ENCODE peak calls at places on chromosomes 16 and 17, in ten cellular contexts. One of them, this sample, is unnamed.

GRCh38 chr17:1485748-1486376 is 6.6 kb downstream of the MYO1C start:
- DNase-seq in left ventricle myocardium superior: peak; percentile 85
- DNase-seq in NCI-H748 treated with DMSO at 0.1 percent for 48 hours: peak; percentile 14
- DNase-seq in iPS DF 19.7: no peak
- DNase-seq in neural crest cell: no peak
- DNase-seq in GM23248: peak; percentile 86
- DNase-seq in activated naive CD8-positive, alpha-beta T cell treated with anti-CD3 and anti-CD28 coated beads for 36 hours: peak; percentile 67
- DNase-seq in islet precursor cell: peak; percentile 84
- DNase-seq in activated CD4-positive, alpha-beta T cell treated with anti-CD3 and anti-CD28 coated beads, Interleukin-2, amount 50 U/mL, for 48 hours: peak; percentile 70
- DNase-seq in thoracic aorta: no peak
- DNase-seq in this sample: peak; percentile 88

GRCh38 chr17:38453951-38454421 is 25.7 kb downstream of the ARHGAP23 start:
- DNase-seq in left ventricle myocardium superior: peak; percentile 52
- DNase-seq in islet precursor cell: no peak
- DNase-seq in iPS DF 19.7: no peak
- DNase-seq in NCI-H748 treated with DMSO at 0.1 percent for 48 hours: no peak
- DNase-seq in thoracic aorta: no peak
- DNase-seq in activated naive CD8-positive, alpha-beta T cell treated with anti-CD3 and anti-CD28 coated beads for 36 hours: no peak
- DNase-seq in neural crest cell: no peak
- DNase-seq in activated CD4-positive, alpha-beta T cell treated with anti-CD3 and anti-CD28 coated beads, Interleukin-2, amount 50 U/mL, for 48 hours: no peak
- DNase-seq in GM23248: peak; percentile 62
- DNase-seq in this sample: no peak

GRCh38 chr17:55889271-55889670 is 138.4 kb downstream of the PCTP start:
- DNase-seq in activated CD4-positive, alpha-beta T cell treated with anti-CD3 and anti-CD28 coated beads, Interleukin-2, amount 50 U/mL, for 48 hours: no peak
- DNase-seq in NCI-H748 treated with DMSO at 0.1 percent for 48 hours: no peak
- DNase-seq in islet precursor cell: no peak
- DNase-seq in iPS DF 19.7: no peak
- DNase-seq in activated naive CD8-positive, alpha-beta T cell treated with anti-CD3 and anti-CD28 coated beads for 36 hours: no peak
- DNase-seq in left ventricle myocardium superior: no peak
- DNase-seq in GM23248: no peak
- DNase-seq in neural crest cell: no peak
- DNase-seq in thoracic aorta: no peak
- DNase-seq in this sample: no peak

GRCh38 chr16:58999751-59000150 is 265.6 kb upstream of the GOT2 start:
- DNase-seq in activated CD4-positive, alpha-beta T cell treated with anti-CD3 and anti-CD28 coated beads, Interleukin-2, amount 50 U/mL, for 48 hours: no peak
- DNase-seq in NCI-H748 treated with DMSO at 0.1 percent for 48 hours: no peak
- DNase-seq in iPS DF 19.7: no peak
- DNase-seq in left ventricle myocardium superior: no peak
- DNase-seq in activated naive CD8-positive, alpha-beta T cell treated with anti-CD3 and anti-CD28 coated beads for 36 hours: no peak
- DNase-seq in thoracic aorta: no peak
- DNase-seq in islet precursor cell: no peak
- DNase-seq in neural crest cell: no peak
- DNase-seq in GM23248: no peak
- DNase-seq in this sample: no peak

GRCh38 chr16:1770328-1771071 is 843 bp downstream of the NME3 start:
- DNase-seq in NCI-H748 treated with DMSO at 0.1 percent for 48 hours: peak; percentile 21
- DNase-seq in left ventricle myocardium superior: peak; percentile 79
- DNase-seq in activated naive CD8-positive, alpha-beta T cell treated with anti-CD3 and anti-CD28 coated beads for 36 hours: peak; percentile 63
- DNase-seq in islet precursor cell: peak; percentile 83
- DNase-seq in iPS DF 19.7: no peak
- DNase-seq in activated CD4-positive, alpha-beta T cell treated with anti-CD3 and anti-CD28 coated beads, Interleukin-2, amount 50 U/mL, for 48 hours: peak; percentile 64
- DNase-seq in neural crest cell: no peak
- DNase-seq in GM23248: peak; percentile 94
- DNase-seq in thoracic aorta: no peak
- DNase-seq in this sample: peak; percentile 86

GRCh38 chr17:83145831-83146230 is 66.4 kb downstream of the METRNL start:
- DNase-seq in islet precursor cell: no peak
- DNase-seq in left ventricle myocardium superior: no peak
- DNase-seq in GM23248: no peak
- DNase-seq in thoracic aorta: no peak
- DNase-seq in iPS DF 19.7: no peak
- DNase-seq in activated CD4-positive, alpha-beta T cell treated with anti-CD3 and anti-CD28 coated beads, Interleukin-2, amount 50 U/mL, for 48 hours: no peak
- DNase-seq in activated naive CD8-positive, alpha-beta T cell treated with anti-CD3 and anti-CD28 coated beads for 36 hours: no peak
- DNase-seq in neural crest cell: no peak
- DNase-seq in NCI-H748 treated with DMSO at 0.1 percent for 48 hours: no peak
- DNase-seq in this sample: no peak

GRCh38 chr16:72825912-72826621 is 221.9 kb downstream of the ZFHX3 start:
- DNase-seq in thoracic aorta: no peak
- DNase-seq in islet precursor cell: no peak
- DNase-seq in neural crest cell: no peak
- DNase-seq in activated naive CD8-positive, alpha-beta T cell treated with anti-CD3 and anti-CD28 coated beads for 36 hours: no peak
- DNase-seq in NCI-H748 treated with DMSO at 0.1 percent for 48 hours: no peak
- DNase-seq in activated CD4-positive, alpha-beta T cell treated with anti-CD3 and anti-CD28 coated beads, Interleukin-2, amount 50 U/mL, for 48 hours: no peak
- DNase-seq in iPS DF 19.7: no peak
- DNase-seq in GM23248: no peak
- DNase-seq in left ventricle myocardium superior: no peak
- DNase-seq in this sample: no peak

GRCh38 chr17:1446201-1446600 is 9.8 kb downstream of the CRK start:
- DNase-seq in left ventricle myocardium superior: no peak
- DNase-seq in activated naive CD8-positive, alpha-beta T cell treated with anti-CD3 and anti-CD28 coated beads for 36 hours: no peak
- DNase-seq in iPS DF 19.7: no peak
- DNase-seq in NCI-H748 treated with DMSO at 0.1 percent for 48 hours: no peak
- DNase-seq in thoracic aorta: no peak
- DNase-seq in GM23248: no peak
- DNase-seq in neural crest cell: no peak
- DNase-seq in activated CD4-positive, alpha-beta T cell treated with anti-CD3 and anti-CD28 coated beads, Interleukin-2, amount 50 U/mL, for 48 hours: no peak
- DNase-seq in islet precursor cell: no peak
- DNase-seq in this sample: no peak

GRCh38 chr17:1640329-1641064 is 5.0 kb downstream of the SCARF1 start:
- DNase-seq in neural crest cell: no peak
- DNase-seq in activated CD4-positive, alpha-beta T cell treated with anti-CD3 and anti-CD28 coated beads, Interleukin-2, amount 50 U/mL, for 48 hours: no peak
- DNase-seq in thoracic aorta: no peak
- DNase-seq in NCI-H748 treated with DMSO at 0.1 percent for 48 hours: no peak
- DNase-seq in islet precursor cell: peak; percentile 78
- DNase-seq in iPS DF 19.7: no peak
- DNase-seq in left ventricle myocardium superior: peak; percentile 65
- DNase-seq in activated naive CD8-positive, alpha-beta T cell treated with anti-CD3 and anti-CD28 coated beads for 36 hours: no peak
- DNase-seq in GM23248: no peak
- DNase-seq in this sample: no peak

GRCh38 chr17:42598905-42599304 is 10.3 kb downstream of the RETREG3 start:
- DNase-seq in islet precursor cell: no peak
- DNase-seq in activated naive CD8-positive, alpha-beta T cell treated with anti-CD3 and anti-CD28 coated beads for 36 hours: no peak
- DNase-seq in left ventricle myocardium superior: no peak
- DNase-seq in thoracic aorta: no peak
- DNase-seq in NCI-H748 treated with DMSO at 0.1 percent for 48 hours: no peak
- DNase-seq in neural crest cell: no peak
- DNase-seq in iPS DF 19.7: no peak
- DNase-seq in activated CD4-positive, alpha-beta T cell treated with anti-CD3 and anti-CD28 coated beads, Interleukin-2, amount 50 U/mL, for 48 hours: no peak
- DNase-seq in GM23248: peak; percentile 23
- DNase-seq in this sample: no peak

GRCh38 chr17:51857052-51857593 is 301.4 kb downstream of the CA10 start:
- DNase-seq in NCI-H748 treated with DMSO at 0.1 percent for 48 hours: no peak
- DNase-seq in iPS DF 19.7: no peak
- DNase-seq in neural crest cell: no peak
- DNase-seq in activated CD4-positive, alpha-beta T cell treated with anti-CD3 and anti-CD28 coated beads, Interleukin-2, amount 50 U/mL, for 48 hours: no peak
- DNase-seq in activated naive CD8-positive, alpha-beta T cell treated with anti-CD3 and anti-CD28 coated beads for 36 hours: no peak
- DNase-seq in left ventricle myocardium superior: no peak
- DNase-seq in GM23248: no peak
- DNase-seq in islet precursor cell: no peak
- DNase-seq in thoracic aorta: no peak
- DNase-seq in this sample: no peak

GRCh38 chr16:69833791-69834282 is 71.7 kb downstream of the WWP2 start:
- DNase-seq in iPS DF 19.7: no peak
- DNase-seq in neural crest cell: no peak
- DNase-seq in NCI-H748 treated with DMSO at 0.1 percent for 48 hours: no peak
- DNase-seq in left ventricle myocardium superior: no peak
- DNase-seq in activated CD4-positive, alpha-beta T cell treated with anti-CD3 and anti-CD28 coated beads, Interleukin-2, amount 50 U/mL, for 48 hours: no peak
- DNase-seq in activated naive CD8-positive, alpha-beta T cell treated with anti-CD3 and anti-CD28 coated beads for 36 hours: no peak
- DNase-seq in GM23248: no peak
- DNase-seq in islet precursor cell: no peak
- DNase-seq in thoracic aorta: no peak
- DNase-seq in this sample: no peak

GRCh38 chr16:73713817-73714495 is 582.7 kb upstream of the PSMD7 start:
- DNase-seq in iPS DF 19.7: peak; percentile 33
- DNase-seq in thoracic aorta: no peak
- DNase-seq in GM23248: peak; percentile 32
- DNase-seq in activated CD4-positive, alpha-beta T cell treated with anti-CD3 and anti-CD28 coated beads, Interleukin-2, amount 50 U/mL, for 48 hours: peak; percentile 1
- DNase-seq in activated naive CD8-positive, alpha-beta T cell treated with anti-CD3 and anti-CD28 coated beads for 36 hours: no peak
- DNase-seq in islet precursor cell: no peak
- DNase-seq in NCI-H748 treated with DMSO at 0.1 percent for 48 hours: no peak
- DNase-seq in left ventricle myocardium superior: peak; percentile 37
- DNase-seq in neural crest cell: peak; percentile 52
- DNase-seq in this sample: no peak

GRCh38 chr17:17533901-17534441 is 37.8 kb upstream of the RASD1 start:
- DNase-seq in thoracic aorta: no peak
- DNase-seq in NCI-H748 treated with DMSO at 0.1 percent for 48 hours: peak; percentile 93
- DNase-seq in activated CD4-positive, alpha-beta T cell treated with anti-CD3 and anti-CD28 coated beads, Interleukin-2, amount 50 U/mL, for 48 hours: no peak
- DNase-seq in neural crest cell: no peak
- DNase-seq in left ventricle myocardium superior: no peak
- DNase-seq in activated naive CD8-positive, alpha-beta T cell treated with anti-CD3 and anti-CD28 coated beads for 36 hours: no peak
- DNase-seq in iPS DF 19.7: no peak
- DNase-seq in GM23248: no peak
- DNase-seq in islet precursor cell: no peak
- DNase-seq in this sample: no peak

GRCh38 chr17:32323784-32324590 is 18.0 kb downstream of the C17orf75 start:
- DNase-seq in activated naive CD8-positive, alpha-beta T cell treated with anti-CD3 and anti-CD28 coated beads for 36 hours: peak; percentile 48
- DNase-seq in GM23248: peak; percentile 61
- DNase-seq in islet precursor cell: no peak
- DNase-seq in left ventricle myocardium superior: no peak
- DNase-seq in activated CD4-positive, alpha-beta T cell treated with anti-CD3 and anti-CD28 coated beads, Interleukin-2, amount 50 U/mL, for 48 hours: no peak
- DNase-seq in thoracic aorta: no peak
- DNase-seq in neural crest cell: no peak
- DNase-seq in NCI-H748 treated with DMSO at 0.1 percent for 48 hours: no peak
- DNase-seq in iPS DF 19.7: no peak
- DNase-seq in this sample: no peak

GRCh38 chr16:72597938-72598337 is 426.0 kb upstream of the PMFBP1 start:
- DNase-seq in neural crest cell: no peak
- DNase-seq in thoracic aorta: no peak
- DNase-seq in islet precursor cell: no peak
- DNase-seq in iPS DF 19.7: no peak
- DNase-seq in activated naive CD8-positive, alpha-beta T cell treated with anti-CD3 and anti-CD28 coated beads for 36 hours: no peak
- DNase-seq in left ventricle myocardium superior: no peak
- DNase-seq in GM23248: no peak
- DNase-seq in activated CD4-positive, alpha-beta T cell treated with anti-CD3 and anti-CD28 coated beads, Interleukin-2, amount 50 U/mL, for 48 hours: no peak
- DNase-seq in NCI-H748 treated with DMSO at 0.1 percent for 48 hours: no peak
- DNase-seq in this sample: no peak

GRCh38 chr16:75099738-75100615 is 16.6 kb downstream of the LDHD start:
- DNase-seq in islet precursor cell: peak; percentile 59
- DNase-seq in left ventricle myocardium superior: peak; percentile 53
- DNase-seq in thoracic aorta: no peak
- DNase-seq in neural crest cell: no peak
- DNase-seq in activated CD4-positive, alpha-beta T cell treated with anti-CD3 and anti-CD28 coated beads, Interleukin-2, amount 50 U/mL, for 48 hours: peak; percentile 58
- DNase-seq in NCI-H748 treated with DMSO at 0.1 percent for 48 hours: no peak
- DNase-seq in activated naive CD8-positive, alpha-beta T cell treated with anti-CD3 and anti-CD28 coated beads for 36 hours: peak; percentile 49
- DNase-seq in iPS DF 19.7: no peak
- DNase-seq in GM23248: no peak
- DNase-seq in this sample: no peak

GRCh38 chr16:4111748-4112696 is 4.2 kb downstream of the ADCY9 start:
- DNase-seq in neural crest cell: no peak
- DNase-seq in activated naive CD8-positive, alpha-beta T cell treated with anti-CD3 and anti-CD28 coated beads for 36 hours: no peak
- DNase-seq in left ventricle myocardium superior: no peak
- DNase-seq in activated CD4-positive, alpha-beta T cell treated with anti-CD3 and anti-CD28 coated beads, Interleukin-2, amount 50 U/mL, for 48 hours: no peak
- DNase-seq in NCI-H748 treated with DMSO at 0.1 percent for 48 hours: peak; percentile 9
- DNase-seq in GM23248: peak; percentile 80
- DNase-seq in islet precursor cell: no peak
- DNase-seq in thoracic aorta: no peak
- DNase-seq in iPS DF 19.7: no peak
- DNase-seq in this sample: no peak

GRCh38 chr17:9221231-9222180 is 200.2 kb downstream of the NTN1 start:
- DNase-seq in activated CD4-positive, alpha-beta T cell treated with anti-CD3 and anti-CD28 coated beads, Interleukin-2, amount 50 U/mL, for 48 hours: no peak
- DNase-seq in neural crest cell: no peak
- DNase-seq in thoracic aorta: no peak
- DNase-seq in islet precursor cell: no peak
- DNase-seq in GM23248: no peak
- DNase-seq in iPS DF 19.7: no peak
- DNase-seq in NCI-H748 treated with DMSO at 0.1 percent for 48 hours: no peak
- DNase-seq in left ventricle myocardium superior: no peak
- DNase-seq in activated naive CD8-positive, alpha-beta T cell treated with anti-CD3 and anti-CD28 coated beads for 36 hours: no peak
- DNase-seq in this sample: no peak

GRCh38 chr16:6852643-6853042 is 480.0 kb upstream of the RBFOX1 start:
- DNase-seq in neural crest cell: no peak
- DNase-seq in GM23248: no peak
- DNase-seq in activated CD4-positive, alpha-beta T cell treated with anti-CD3 and anti-CD28 coated beads, Interleukin-2, amount 50 U/mL, for 48 hours: no peak
- DNase-seq in thoracic aorta: no peak
- DNase-seq in left ventricle myocardium superior: no peak
- DNase-seq in NCI-H748 treated with DMSO at 0.1 percent for 48 hours: no peak
- DNase-seq in islet precursor cell: no peak
- DNase-seq in iPS DF 19.7: no peak
- DNase-seq in activated naive CD8-positive, alpha-beta T cell treated with anti-CD3 and anti-CD28 coated beads for 36 hours: no peak
- DNase-seq in this sample: no peak

GRCh38 chr17:63701477-63702222 is 1.7 kb upstream of the LIMD2 start:
- DNase-seq in iPS DF 19.7: no peak
- DNase-seq in NCI-H748 treated with DMSO at 0.1 percent for 48 hours: no peak
- DNase-seq in GM23248: no peak
- DNase-seq in left ventricle myocardium superior: peak; percentile 49
- DNase-seq in thoracic aorta: no peak
- DNase-seq in activated naive CD8-positive, alpha-beta T cell treated with anti-CD3 and anti-CD28 coated beads for 36 hours: peak; percentile 78
- DNase-seq in islet precursor cell: no peak
- DNase-seq in activated CD4-positive, alpha-beta T cell treated with anti-CD3 and anti-CD28 coated beads, Interleukin-2, amount 50 U/mL, for 48 hours: peak; percentile 74
- DNase-seq in neural crest cell: no peak
- DNase-seq in this sample: peak; percentile 83

GRCh38 chr16:55499951-55500350 is 8.9 kb upstream of the LPCAT2 start:
- DNase-seq in activated naive CD8-positive, alpha-beta T cell treated with anti-CD3 and anti-CD28 coated beads for 36 hours: peak; percentile 26
- DNase-seq in GM23248: peak; percentile 99
- DNase-seq in neural crest cell: no peak
- DNase-seq in activated CD4-positive, alpha-beta T cell treated with anti-CD3 and anti-CD28 coated beads, Interleukin-2, amount 50 U/mL, for 48 hours: peak; percentile 13
- DNase-seq in islet precursor cell: peak; percentile 98
- DNase-seq in NCI-H748 treated with DMSO at 0.1 percent for 48 hours: no peak
- DNase-seq in thoracic aorta: no peak
- DNase-seq in iPS DF 19.7: no peak
- DNase-seq in left ventricle myocardium superior: no peak
- DNase-seq in this sample: no peak

GRCh38 chr16:27556471-27556870 is 6.5 kb downstream of the KATNIP start:
- DNase-seq in iPS DF 19.7: no peak
- DNase-seq in thoracic aorta: no peak
- DNase-seq in neural crest cell: no peak
- DNase-seq in activated CD4-positive, alpha-beta T cell treated with anti-CD3 and anti-CD28 coated beads, Interleukin-2, amount 50 U/mL, for 48 hours: no peak
- DNase-seq in NCI-H748 treated with DMSO at 0.1 percent for 48 hours: no peak
- DNase-seq in islet precursor cell: no peak
- DNase-seq in left ventricle myocardium superior: no peak
- DNase-seq in GM23248: no peak
- DNase-seq in activated naive CD8-positive, alpha-beta T cell treated with anti-CD3 and anti-CD28 coated beads for 36 hours: no peak
- DNase-seq in this sample: no peak

GRCh38 chr16:88805340-88805715 is 1.7 kb downstream of the CDT1 start:
- DNase-seq in activated CD4-positive, alpha-beta T cell treated with anti-CD3 and anti-CD28 coated beads, Interleukin-2, amount 50 U/mL, for 48 hours: no peak
- DNase-seq in activated naive CD8-positive, alpha-beta T cell treated with anti-CD3 and anti-CD28 coated beads for 36 hours: no peak
- DNase-seq in NCI-H748 treated with DMSO at 0.1 percent for 48 hours: no peak
- DNase-seq in islet precursor cell: no peak
- DNase-seq in thoracic aorta: no peak
- DNase-seq in neural crest cell: no peak
- DNase-seq in GM23248: no peak
- DNase-seq in left ventricle myocardium superior: no peak
- DNase-seq in iPS DF 19.7: no peak
- DNase-seq in this sample: no peak

This sample was measured in GM13977.